ENCODE peak calls at places on chromosome 19, in four cellular contexts. One of them, this sample, is unnamed. For H3K4me1 and H3K9me3, the result is how much of the 10 kb centered on the place peaks cover.

GRCh38 chr19:49701271-49701786 is 10.4 kb downstream of the CPT1C start:
- ATAC-seq in HCT116: no peak
- ATAC-seq in K562: peak
- ATAC-seq in Panc1: peak
- ATAC-seq in this sample: no peak

GRCh38 chr19:51726049-51726448 is 2.3 kb upstream of the HAS1 start:
- ATAC-seq in Panc1: peak
- ATAC-seq in HCT116: no peak
- ATAC-seq in K562: peak
- ATAC-seq in this sample: peak

GRCh38 chr19:22257916-22258315 is 28.3 kb upstream of the ZNF729 start:
- ATAC-seq in Panc1: no peak
- ATAC-seq in K562: no peak
- ATAC-seq in HCT116: no peak
- ATAC-seq in this sample: no peak

GRCh38 chr19:2488405-2488941 is 12.5 kb downstream of the GADD45B start:
- ATAC-seq in K562: no peak
- ATAC-seq in Panc1: no peak
- ATAC-seq in HCT116: no peak
- ATAC-seq in this sample: no peak

GRCh38 chr19:46635920-46636761 is at the start of gene GNG8:
- ATAC-seq in K562: no peak
- ATAC-seq in HCT116: no peak
- ATAC-seq in Panc1: no peak
- ATAC-seq in this sample: no peak

GRCh38 chr19:32638625-32639024 is 36.4 kb downstream of the ANKRD27 start:
- ATAC-seq in Panc1: no peak
- ATAC-seq in HCT116: no peak
- ATAC-seq in K562: no peak
- ATAC-seq in this sample: no peak

GRCh38 chr19:4800591-4801081 is 9.1 kb downstream of the FEM1A start:
- ATAC-seq in HCT116: no peak
- ATAC-seq in K562: no peak
- ATAC-seq in Panc1: no peak
- ATAC-seq in this sample: no peak

GRCh38 chr19:48458016-48458415 is 2.6 kb downstream of the KCNJ14 start:
- ATAC-seq in Panc1: no peak
- ATAC-seq in K562: no peak
- ATAC-seq in HCT116: no peak
- ATAC-seq in this sample: no peak

DNA sequence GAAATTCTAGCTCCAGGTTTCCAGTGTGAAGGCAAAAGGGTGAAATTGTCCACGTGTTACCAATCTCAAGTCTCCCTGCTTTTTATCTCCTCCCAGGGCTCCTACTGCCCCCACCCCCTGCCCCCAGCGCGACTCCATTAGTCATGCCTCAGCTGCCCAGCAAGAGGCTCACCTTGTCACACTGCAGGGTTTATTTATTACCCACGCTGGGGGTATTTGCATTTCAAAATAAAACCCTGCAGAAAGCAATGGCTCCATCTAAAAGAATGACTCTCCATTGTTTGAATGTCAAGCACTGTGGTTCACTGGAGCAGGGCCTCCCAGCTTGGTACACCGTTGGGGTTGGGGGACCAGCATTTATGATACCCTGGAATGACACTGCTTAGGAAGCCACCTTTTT is 10.0 kb upstream of the POP4 start:
- ATAC-seq in K562: peak
- ATAC-seq in HCT116: no peak
- ATAC-seq in Panc1: no peak
- ATAC-seq in this sample: no peak
- H3K4me1 ChIP-seq in K562: under half
- H3K4me1 ChIP-seq in HCT116: under half
- H3K4me1 ChIP-seq in Panc1: under half
- H3K4me1 ChIP-seq in this sample: under half

DNA sequence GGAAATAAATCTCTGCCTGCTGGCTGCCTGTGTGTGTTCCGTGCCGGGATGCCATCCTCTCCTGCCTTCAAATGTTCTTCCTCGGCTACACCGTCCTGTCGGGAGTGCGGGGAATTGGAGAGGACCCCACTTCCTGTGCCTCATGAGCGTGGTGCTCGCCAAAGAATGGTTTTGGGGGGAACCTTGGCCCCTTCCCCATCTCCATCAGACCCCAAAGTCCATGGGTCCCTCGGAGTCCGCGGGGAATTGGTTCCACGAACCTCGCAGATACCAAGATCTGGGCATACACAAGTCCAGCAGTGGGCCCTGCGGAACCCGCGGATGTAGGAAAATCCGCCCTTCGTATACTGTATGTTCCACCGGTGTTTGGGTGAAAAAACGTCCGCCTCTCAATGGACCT is 2.3 kb upstream of the ZNF865 start:
- ATAC-seq in K562: no peak
- ATAC-seq in HCT116: no peak
- ATAC-seq in Panc1: no peak
- ATAC-seq in this sample: no peak
- H3K9me3 ChIP-seq in K562: under half
- H3K9me3 ChIP-seq in HCT116: under half
- H3K9me3 ChIP-seq in Panc1: under half
- H3K9me3 ChIP-seq in this sample: under half

GRCh38 chr19:55062735-55063491 is at the start of gene RDH13:
- ATAC-seq in K562: peak
- ATAC-seq in Panc1: peak
- ATAC-seq in HCT116: peak
- ATAC-seq in this sample: peak
- TF ChIP-seq POLR2AphosphoS5 in K562: peak
- TF ChIP-seq POLR2AphosphoS5 in Panc1: peak
- TF ChIP-seq POLR2AphosphoS5 in HCT116: peak
- TF ChIP-seq POLR2AphosphoS5 in this sample: peak

GRCh38 chr19:35136977-35137702 is 1.5 kb upstream of the FXYD1 start:
- ATAC-seq in HCT116: no peak
- ATAC-seq in K562: no peak
- ATAC-seq in Panc1: no peak
- ATAC-seq in this sample: no peak

GRCh38 chr19:35134601-35135091 is at the start of gene LGI4:
- ATAC-seq in K562: no peak
- ATAC-seq in Panc1: no peak
- ATAC-seq in HCT116: no peak
- ATAC-seq in this sample: no peak

GRCh38 chr19:35135389-35135909 is 590 bp upstream of the LGI4 start:
- ATAC-seq in Panc1: peak
- ATAC-seq in K562: peak
- ATAC-seq in HCT116: peak
- ATAC-seq in this sample: peak

GRCh38 chr19:35138305-35138799 is 272 bp upstream of the FXYD1 start:
- ATAC-seq in Panc1: no peak
- ATAC-seq in K562: no peak
- ATAC-seq in HCT116: no peak
- ATAC-seq in this sample: peak

DNA sequence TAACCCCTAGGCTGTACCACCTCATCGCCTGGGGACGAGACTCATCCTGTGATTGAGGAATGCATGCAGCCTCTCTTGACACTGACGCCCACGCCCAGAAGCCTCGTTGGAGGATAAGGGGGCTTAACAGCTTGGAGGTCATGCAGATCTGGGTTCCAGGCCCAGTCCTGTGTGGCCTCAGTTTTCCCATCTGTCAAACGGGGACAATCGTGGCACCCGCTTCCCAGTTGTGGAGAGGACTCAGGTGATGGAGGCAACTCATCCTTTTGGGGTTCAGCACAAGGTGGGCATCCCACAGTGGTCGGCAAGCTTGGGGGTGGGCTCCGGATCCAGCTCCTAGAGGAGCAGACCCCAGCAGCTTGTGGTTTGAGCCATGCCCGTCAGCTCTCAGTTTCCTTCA is 1.4 kb upstream of the LGI4 start:
- ATAC-seq in Panc1: no peak
- ATAC-seq in HCT116: no peak
- ATAC-seq in K562: no peak
- ATAC-seq in this sample: no peak
- H3K4me1 ChIP-seq in Panc1: under half
- H3K4me1 ChIP-seq in HCT116: under half
- H3K4me1 ChIP-seq in K562: under half
- H3K4me1 ChIP-seq in this sample: half or more

DNA sequence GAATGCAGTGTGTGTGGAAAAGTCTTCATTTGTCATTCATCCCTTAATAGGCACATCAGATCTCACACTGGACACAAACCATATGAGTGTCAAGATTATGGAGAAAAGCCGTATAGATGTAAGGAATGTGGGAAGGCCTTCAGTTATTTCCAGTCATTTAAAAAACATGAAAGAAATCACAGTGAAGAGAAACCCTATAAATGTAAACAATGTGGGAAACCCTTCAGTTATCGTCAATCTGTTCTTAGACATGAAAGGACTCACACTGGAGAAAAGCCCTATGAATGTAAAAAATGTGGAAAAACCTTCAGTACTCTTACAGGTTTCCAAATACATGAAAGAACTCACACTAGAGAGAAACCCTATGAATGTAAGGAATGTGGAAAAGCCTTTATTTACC is 45.3 kb downstream of the ZNF136 start:
- ATAC-seq in HCT116: no peak
- ATAC-seq in K562: no peak
- ATAC-seq in Panc1: no peak
- ATAC-seq in this sample: no peak
- H3K9me3 ChIP-seq in HCT116: under half
- H3K9me3 ChIP-seq in K562: under half
- H3K9me3 ChIP-seq in Panc1: under half
- H3K9me3 ChIP-seq in this sample: under half

GRCh38 chr19:18282021-18282787 is 782 bp upstream of the JUND start:
- ATAC-seq in HCT116: peak
- ATAC-seq in Panc1: peak
- ATAC-seq in K562: peak
- ATAC-seq in this sample: no peak
- TF ChIP-seq POLR2AphosphoS5 in HCT116: peak
- TF ChIP-seq POLR2AphosphoS5 in Panc1: no peak
- TF ChIP-seq POLR2AphosphoS5 in K562: peak
- TF ChIP-seq POLR2AphosphoS5 in this sample: peak

GRCh38 chr19:1106841-1107654 is 3.3 kb downstream of the GPX4 start:
- ATAC-seq in K562: peak
- ATAC-seq in HCT116: peak
- ATAC-seq in Panc1: peak
- ATAC-seq in this sample: no peak

GRCh38 chr19:1107655-1108261 is 4.0 kb downstream of the GPX4 start:
- ATAC-seq in K562: no peak
- ATAC-seq in HCT116: no peak
- ATAC-seq in Panc1: peak
- ATAC-seq in this sample: no peak

GRCh38 chr19:1104452-1105216 is 840 bp downstream of the GPX4 start:
- ATAC-seq in Panc1: peak
- ATAC-seq in K562: peak
- ATAC-seq in HCT116: peak
- ATAC-seq in this sample: peak

GRCh38 chr19:1105217-1105872 is 1.6 kb downstream of the GPX4 start:
- ATAC-seq in K562: no peak
- ATAC-seq in Panc1: no peak
- ATAC-seq in HCT116: no peak
- ATAC-seq in this sample: no peak

GRCh38 chr19:1105873-1106840 is 2.4 kb downstream of the GPX4 start:
- ATAC-seq in Panc1: no peak
- ATAC-seq in K562: no peak
- ATAC-seq in HCT116: no peak
- ATAC-seq in this sample: no peak
- H3K4me1 ChIP-seq in Panc1: under half
- H3K4me1 ChIP-seq in K562: under half
- H3K4me1 ChIP-seq in HCT116: under half
- H3K4me1 ChIP-seq in this sample: half or more